ENCODE peak calls at places on chromosomes 4 and X, in eight cellular contexts. B is transverse colon, K is tibial nerve, S is fibroblast of the aortic adventitia, N is BE2C, J is PC-9, D is esophagus muscularis mucosa, G is astrocyte. W is an unnamed sample.

GRCh38 chr4:88957570-88957969 is 99.4 kb downstream of the FAM13A start:
- DNase-seq in J (no peak), G (no peak), B (no peak), D (no peak), N (no peak), S (no peak), K (no peak), W (no peak)

GRCh38 chr4:145279122-145279960 is 99.0 kb upstream of the OTUD4 start:
- DNase-seq in D (no peak), G (peak), J (no peak), S (peak), B (no peak), K (no peak), N (peak), W (peak)

GRCh38 chrX:45435481-45435880 is 234.8 kb upstream of the DIPK2B start:
- DNase-seq in K (no peak), S (no peak), G (no peak), N (no peak), D (no peak), J (no peak), B (no peak), W (no peak)

GRCh38 chr4:112223956-112224355 is 7.6 kb upstream of the AP1AR start:
- DNase-seq in S (no peak), G (no peak), K (no peak), N (no peak), J (no peak), D (no peak), B (peak), W (no peak)

GRCh38 chr4:10102193-10102980 is 14.2 kb downstream of the WDR1 start:
- DNase-seq in S (no peak), G (no peak), D (no peak), N (no peak), K (no peak), J (no peak), B (no peak), W (no peak)

GRCh38 chr4:57426779-57427395 is 316.7 kb upstream of the IGFBP7 start:
- DNase-seq in K (peak), N (peak), D (no peak), J (no peak), G (peak), S (peak), B (peak), W (peak)

GRCh38 chr4:107711831-107712230 is 8.2 kb downstream of the PAPSS1 start:
- DNase-seq in D (no peak), J (no peak), N (no peak), S (no peak), K (no peak), B (no peak), G (no peak), W (no peak)

GRCh38 chr4:45155081-45155777 is 428.9 kb upstream of the GNPDA2 start:
- DNase-seq in G (peak), J (peak), N (no peak), S (no peak), K (no peak), B (no peak), D (no peak), W (peak)

GRCh38 chr4:7206856-7207567 is 14.7 kb downstream of the SORCS2 start:
- DNase-seq in J (peak), K (peak), D (no peak), G (peak), N (peak), S (peak), B (peak), W (peak)

GRCh38 chrX:148609766-148610698 is 109.6 kb downstream of the AFF2 start:
- DNase-seq in K (no peak), N (no peak), B (no peak), G (no peak), S (peak), J (no peak), D (no peak), W (no peak)

GRCh38 chr4:51835854-51836253 is 7.1 kb upstream of the DCUN1D4 start:
- DNase-seq in K (no peak), B (no peak), N (peak), S (no peak), J (no peak), G (no peak), D (no peak), W (no peak)

GRCh38 chr4:51835079-51835478 is 7.9 kb upstream of the DCUN1D4 start:
- DNase-seq in N (no peak), J (no peak), S (no peak), G (no peak), D (no peak), B (no peak), K (no peak), W (no peak)

GRCh38 chr4:51830146-51830545 is 12.8 kb upstream of the DCUN1D4 start:
- DNase-seq in J (no peak), G (no peak), S (no peak), B (no peak), K (no peak), D (no peak), N (peak), W (no peak)

GRCh38 chr4:51836531-51836930 is 6.4 kb upstream of the DCUN1D4 start:
- DNase-seq in K (no peak), S (no peak), B (no peak), D (no peak), G (no peak), N (peak), J (no peak), W (no peak)

GRCh38 chr4:51831133-51831532 is 11.8 kb upstream of the DCUN1D4 start:
- DNase-seq in B (peak), D (no peak), N (peak), J (no peak), G (no peak), S (peak), K (peak), W (no peak)
- TF ChIP-seq CTCF in B (peak), D (peak), N (peak), J (peak), G (peak), S (peak), K (peak), W (peak)

GRCh38 chr4:188455353-188455752 is 316.1 kb downstream of the TRIML1 start:
- DNase-seq in D (no peak), J (no peak), K (no peak), G (no peak), N (no peak), S (no peak), B (no peak), W (no peak)
- H3K4me3 ChIP-seq in D (no peak), J (no peak), K (no peak), G (no peak), N (no peak), S (no peak), B (no peak), W (no peak)

GRCh38 chr4:70313736-70314135 is 21.0 kb upstream of the CABS1 start:
- DNase-seq in S (no peak), K (no peak), G (no peak), D (no peak), J (no peak), N (no peak), B (no peak), W (no peak)

GRCh38 chr4:70315928-70316327 is 18.9 kb upstream of the CABS1 start:
- DNase-seq in B (no peak), N (no peak), G (no peak), K (no peak), S (no peak), J (no peak), D (no peak), W (no peak)
- TF ChIP-seq CTCF in B (no peak), N (no peak), G (no peak), K (no peak), S (no peak), J (no peak), D (no peak), W (no peak)

GRCh38 chr4:68905598-68906237 is 45.9 kb downstream of the UGT2A3 start:
- DNase-seq in D (no peak), K (no peak), J (peak), B (no peak), G (peak), N (no peak), S (peak), W (no peak)
- H3K4me3 ChIP-seq in D (peak), K (no peak), J (peak), B (no peak), G (peak), N (no peak), S (peak), W (no peak)

DNA sequence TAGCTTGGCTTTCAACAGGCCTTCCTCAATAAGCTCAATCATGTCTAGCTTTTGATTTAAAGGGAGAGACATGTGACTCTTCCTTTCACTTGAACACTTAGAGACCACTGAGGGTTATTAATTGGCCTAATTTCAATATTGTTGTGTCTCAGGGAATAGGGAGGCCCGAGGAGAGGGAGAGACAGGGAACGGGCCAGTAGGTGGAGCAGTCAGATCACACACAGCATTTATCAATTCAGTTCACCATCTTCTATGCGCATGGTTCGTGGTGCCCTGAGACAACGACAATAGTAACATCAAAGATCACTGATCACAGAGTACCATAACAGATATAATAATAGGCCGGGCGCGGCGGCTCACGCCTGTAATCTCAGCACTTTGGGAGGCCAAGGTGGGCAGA is 17.8 kb downstream of the ZNF81 start:
- DNase-seq in K (peak), D (no peak), S (peak), G (no peak), J (no peak), B (peak), N (peak), W (no peak)
- TF ChIP-seq CTCF in K (no peak), D (peak), S (peak), G (peak), J (no peak), B (peak), N (peak), W (peak)